ENCODE peak calls at places on chromosomes 4 and X, in eight cellular contexts. One of them, this sample, is unnamed.
A peak's percentile ranks its signal among the peaks of the same experiment; 100 is the strongest.

GRCh38 chr4:185425600-185426352 is at the start of gene UFSP2:
- DNase-seq in mucosa of descending colon: peak; percentile 92
- DNase-seq in progenitor cell of endocrine pancreas: peak; percentile 73
- DNase-seq in PC-9: peak; percentile 81
- DNase-seq in WTC11: peak; percentile 81
- DNase-seq in hepatocyte: peak; percentile 93
- DNase-seq in nephron progenitor cell: peak; percentile 90
- DNase-seq in natural killer cell: peak; percentile 95
- DNase-seq in this sample: peak; percentile 94

GRCh38 chrX:123736333-123736921 is 3.6 kb upstream of the THOC2 start:
- DNase-seq in hepatocyte: peak; percentile 44
- DNase-seq in WTC11: no peak
- DNase-seq in PC-9: no peak
- DNase-seq in natural killer cell: no peak
- DNase-seq in mucosa of descending colon: no peak
- DNase-seq in progenitor cell of endocrine pancreas: no peak
- DNase-seq in nephron progenitor cell: no peak
- DNase-seq in this sample: no peak

GRCh38 chrX:97616883-97617510 is 733.3 kb downstream of the RPA4 start:
- DNase-seq in progenitor cell of endocrine pancreas: no peak
- DNase-seq in PC-9: peak; percentile 61
- DNase-seq in natural killer cell: no peak
- DNase-seq in mucosa of descending colon: no peak
- DNase-seq in hepatocyte: peak; percentile 44
- DNase-seq in nephron progenitor cell: no peak
- DNase-seq in WTC11: no peak
- DNase-seq in this sample: no peak

GRCh38 chrX:118520206-118520857 is 24.7 kb downstream of the DOCK11 start:
- DNase-seq in nephron progenitor cell: no peak
- DNase-seq in WTC11: no peak
- DNase-seq in progenitor cell of endocrine pancreas: no peak
- DNase-seq in PC-9: no peak
- DNase-seq in mucosa of descending colon: no peak
- DNase-seq in natural killer cell: no peak
- DNase-seq in hepatocyte: no peak
- DNase-seq in this sample: no peak

GRCh38 chrX:109992203-109992602 is 10.7 kb upstream of the TMEM164 start:
- DNase-seq in mucosa of descending colon: no peak
- DNase-seq in natural killer cell: no peak
- DNase-seq in nephron progenitor cell: no peak
- DNase-seq in hepatocyte: no peak
- DNase-seq in WTC11: no peak
- DNase-seq in PC-9: no peak
- DNase-seq in progenitor cell of endocrine pancreas: no peak
- DNase-seq in this sample: no peak

GRCh38 chr4:158259955-158260575 is 49.8 kb downstream of the TMEM144 start:
- DNase-seq in nephron progenitor cell: no peak
- DNase-seq in hepatocyte: peak; percentile 40
- DNase-seq in WTC11: no peak
- DNase-seq in mucosa of descending colon: no peak
- DNase-seq in PC-9: no peak
- DNase-seq in natural killer cell: no peak
- DNase-seq in progenitor cell of endocrine pancreas: no peak
- DNase-seq in this sample: no peak

GRCh38 chr4:156756118-156756517 is 215.5 kb downstream of the PDGFC start:
- DNase-seq in WTC11: no peak
- DNase-seq in progenitor cell of endocrine pancreas: no peak
- DNase-seq in nephron progenitor cell: no peak
- DNase-seq in mucosa of descending colon: no peak
- DNase-seq in PC-9: no peak
- DNase-seq in natural killer cell: no peak
- DNase-seq in hepatocyte: no peak
- DNase-seq in this sample: no peak

GRCh38 chr4:139024686-139025085 is 9.1 kb downstream of the NOCT start:
- DNase-seq in natural killer cell: no peak
- DNase-seq in hepatocyte: no peak
- DNase-seq in mucosa of descending colon: no peak
- DNase-seq in progenitor cell of endocrine pancreas: no peak
- DNase-seq in nephron progenitor cell: no peak
- DNase-seq in WTC11: no peak
- DNase-seq in PC-9: no peak
- DNase-seq in this sample: no peak

GRCh38 chrX:23662187-23662586 is 5.1 kb upstream of the PRDX4 start:
- DNase-seq in hepatocyte: no peak
- DNase-seq in nephron progenitor cell: no peak
- DNase-seq in natural killer cell: no peak
- DNase-seq in progenitor cell of endocrine pancreas: no peak
- DNase-seq in PC-9: no peak
- DNase-seq in WTC11: no peak
- DNase-seq in mucosa of descending colon: no peak
- DNase-seq in this sample: no peak

GRCh38 chr4:30616943-30617646 is 103.1 kb upstream of the PCDH7 start:
- DNase-seq in PC-9: no peak
- DNase-seq in progenitor cell of endocrine pancreas: no peak
- DNase-seq in natural killer cell: no peak
- DNase-seq in hepatocyte: no peak
- DNase-seq in WTC11: no peak
- DNase-seq in mucosa of descending colon: peak; percentile 4
- DNase-seq in nephron progenitor cell: no peak
- DNase-seq in this sample: no peak

GRCh38 chr4:8279321-8280157 is 10.0 kb downstream of the HTRA3 start:
- DNase-seq in progenitor cell of endocrine pancreas: no peak
- DNase-seq in mucosa of descending colon: no peak
- DNase-seq in hepatocyte: no peak
- DNase-seq in PC-9: no peak
- DNase-seq in nephron progenitor cell: no peak
- DNase-seq in WTC11: no peak
- DNase-seq in natural killer cell: no peak
- DNase-seq in this sample: no peak

GRCh38 chr4:8277356-8278008 is 7.9 kb downstream of the HTRA3 start:
- DNase-seq in nephron progenitor cell: no peak
- DNase-seq in hepatocyte: no peak
- DNase-seq in natural killer cell: no peak
- DNase-seq in mucosa of descending colon: no peak
- DNase-seq in PC-9: no peak
- DNase-seq in progenitor cell of endocrine pancreas: no peak
- DNase-seq in WTC11: no peak
- DNase-seq in this sample: no peak

GRCh38 chr4:8276358-8277240 is 7.0 kb downstream of the HTRA3 start:
- DNase-seq in natural killer cell: no peak
- DNase-seq in progenitor cell of endocrine pancreas: no peak
- DNase-seq in mucosa of descending colon: peak; percentile 24
- DNase-seq in WTC11: no peak
- DNase-seq in PC-9: peak; percentile 35
- DNase-seq in hepatocyte: no peak
- DNase-seq in nephron progenitor cell: no peak
- DNase-seq in this sample: no peak

GRCh38 chr4:8278421-8279287 is 9.1 kb downstream of the HTRA3 start:
- DNase-seq in natural killer cell: no peak
- DNase-seq in nephron progenitor cell: no peak
- DNase-seq in PC-9: no peak
- DNase-seq in progenitor cell of endocrine pancreas: no peak
- DNase-seq in mucosa of descending colon: peak; percentile 37
- DNase-seq in WTC11: no peak
- DNase-seq in hepatocyte: peak; percentile 71
- DNase-seq in this sample: no peak

DNA sequence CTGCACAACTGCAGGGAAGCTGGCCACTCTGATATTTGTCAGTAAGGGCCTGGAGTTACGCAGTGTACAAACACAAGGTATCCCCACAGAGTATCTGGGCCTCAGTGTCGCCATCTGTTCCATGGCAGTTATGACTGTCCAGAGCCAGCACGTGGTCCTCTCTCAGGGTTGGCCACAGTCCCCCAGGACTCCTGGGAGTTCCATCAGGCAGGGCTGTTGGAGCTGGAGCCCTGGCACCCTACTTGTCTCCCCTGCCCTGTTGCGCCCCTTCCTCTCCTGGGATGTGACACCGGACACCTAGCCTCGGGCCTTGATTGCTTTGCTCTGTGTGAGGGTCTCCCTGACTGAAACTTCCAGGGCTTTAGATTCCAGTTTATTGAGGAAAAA is 8.4 kb downstream of the HTRA3 start:
- DNase-seq in hepatocyte: no peak
- DNase-seq in nephron progenitor cell: no peak
- DNase-seq in mucosa of descending colon: no peak
- DNase-seq in WTC11: no peak
- DNase-seq in progenitor cell of endocrine pancreas: no peak
- DNase-seq in PC-9: no peak
- DNase-seq in natural killer cell: no peak
- DNase-seq in this sample: no peak
- TF ChIP-seq CTCF in hepatocyte: no peak
- TF ChIP-seq CTCF in nephron progenitor cell: no peak
- TF ChIP-seq CTCF in mucosa of descending colon: no peak
- TF ChIP-seq CTCF in WTC11: no peak
- TF ChIP-seq CTCF in progenitor cell of endocrine pancreas: no peak
- TF ChIP-seq CTCF in PC-9: no peak
- TF ChIP-seq CTCF in natural killer cell: no peak
- TF ChIP-seq CTCF in this sample: no peak

DNA sequence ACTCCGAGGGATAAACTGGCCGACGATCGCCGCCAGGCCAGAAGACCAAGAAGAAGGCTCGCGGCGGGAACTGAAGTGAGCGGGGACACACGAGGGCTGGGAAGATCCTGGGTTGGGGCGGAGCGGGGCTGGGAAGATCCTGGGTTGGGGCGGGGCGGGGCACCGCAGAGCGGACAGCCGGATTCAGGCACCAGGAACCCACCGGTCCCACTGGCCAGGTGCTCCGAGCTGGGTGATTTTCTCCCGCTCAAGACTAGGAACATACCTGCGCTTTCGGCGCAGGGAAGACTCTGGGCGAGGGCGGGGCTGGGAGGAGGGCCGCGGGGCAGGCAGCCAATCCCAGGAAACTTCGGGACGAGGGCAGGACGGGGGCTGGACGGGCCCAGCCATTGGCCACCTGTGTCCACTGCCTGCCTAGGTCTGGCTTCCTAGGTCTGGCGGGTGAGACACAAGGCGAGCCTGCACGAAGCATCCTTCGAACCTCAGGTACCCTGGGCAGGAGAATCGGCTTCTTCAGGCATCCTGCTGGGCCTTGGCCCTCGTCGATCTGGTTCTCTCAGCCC is at the start of gene ERVMER34-1:
- DNase-seq in progenitor cell of endocrine pancreas: peak; percentile 50
- DNase-seq in nephron progenitor cell: peak; percentile 64
- DNase-seq in hepatocyte: peak; percentile 72
- DNase-seq in mucosa of descending colon: peak; percentile 69
- DNase-seq in WTC11: peak; percentile 90
- DNase-seq in natural killer cell: no peak
- DNase-seq in PC-9: peak; percentile 63
- DNase-seq in this sample: no peak
- TF ChIP-seq CTCF in progenitor cell of endocrine pancreas: no peak
- TF ChIP-seq CTCF in nephron progenitor cell: no peak
- TF ChIP-seq CTCF in hepatocyte: no peak
- TF ChIP-seq CTCF in mucosa of descending colon: no peak
- TF ChIP-seq CTCF in WTC11: no peak
- TF ChIP-seq CTCF in natural killer cell: no peak
- TF ChIP-seq CTCF in PC-9: no peak
- TF ChIP-seq CTCF in this sample: no peak

DNA sequence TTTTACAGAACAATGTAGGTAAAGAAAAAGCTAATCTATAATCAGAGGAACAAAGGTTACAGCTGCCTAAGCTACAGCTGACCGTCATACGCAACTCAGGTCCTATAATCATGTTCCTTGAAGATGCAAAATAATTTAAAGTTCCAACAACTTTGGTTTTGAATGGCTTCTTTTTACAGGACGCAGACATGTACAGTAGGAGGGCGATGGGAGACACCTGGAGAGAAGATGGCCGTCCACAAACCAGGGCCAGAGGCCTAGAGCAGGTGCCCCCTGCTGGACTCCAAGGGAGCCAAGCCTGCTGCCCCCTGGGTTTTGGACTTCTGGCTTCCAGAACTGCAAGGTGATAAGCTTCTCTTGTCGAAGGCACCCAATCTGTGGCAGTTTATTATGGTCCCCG is 10.6 kb downstream of the HGFAC start:
- DNase-seq in WTC11: peak; percentile 48
- DNase-seq in nephron progenitor cell: no peak
- DNase-seq in PC-9: no peak
- DNase-seq in progenitor cell of endocrine pancreas: no peak
- DNase-seq in mucosa of descending colon: no peak
- DNase-seq in hepatocyte: no peak
- DNase-seq in natural killer cell: no peak
- DNase-seq in this sample: no peak
- TF ChIP-seq CTCF in WTC11: no peak
- TF ChIP-seq CTCF in nephron progenitor cell: peak; percentile 38
- TF ChIP-seq CTCF in PC-9: peak; percentile 19
- TF ChIP-seq CTCF in progenitor cell of endocrine pancreas: peak; percentile 59
- TF ChIP-seq CTCF in mucosa of descending colon: no peak
- TF ChIP-seq CTCF in hepatocyte: peak; percentile 39
- TF ChIP-seq CTCF in natural killer cell: no peak
- TF ChIP-seq CTCF in this sample: peak; percentile 41

DNA sequence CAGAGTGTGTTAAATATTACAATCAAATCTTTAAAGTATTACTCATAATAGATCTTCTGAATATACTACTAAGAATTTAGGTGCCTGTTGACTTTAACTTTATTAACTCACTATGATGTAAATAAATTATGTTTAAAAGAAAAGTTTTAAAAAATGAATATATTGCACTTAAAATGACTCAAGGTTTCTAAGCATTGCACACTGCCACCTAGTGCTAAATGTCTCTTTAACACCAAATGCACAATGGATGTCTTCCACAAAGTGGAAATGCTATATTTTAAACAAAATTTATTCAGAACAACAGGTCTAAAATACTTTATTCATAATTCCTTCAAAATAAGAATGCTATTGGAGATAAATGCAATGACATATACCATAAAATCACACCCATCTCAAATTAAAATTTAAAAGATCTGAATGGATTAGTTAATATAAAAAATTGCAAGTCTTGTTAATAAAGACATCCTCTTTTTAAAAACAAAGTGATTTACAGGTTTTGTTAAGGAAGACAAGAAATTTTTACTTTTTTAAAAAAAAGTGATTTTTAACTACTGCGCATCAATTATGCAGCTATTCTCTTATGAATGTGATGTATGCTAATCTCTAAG is 5.5 kb downstream of the INPP4B start:
- DNase-seq in WTC11: no peak
- DNase-seq in progenitor cell of endocrine pancreas: no peak
- DNase-seq in PC-9: no peak
- DNase-seq in nephron progenitor cell: no peak
- DNase-seq in mucosa of descending colon: peak; percentile 11
- DNase-seq in hepatocyte: peak; percentile 56
- DNase-seq in natural killer cell: no peak
- DNase-seq in this sample: no peak
- TF ChIP-seq CTCF in WTC11: no peak
- TF ChIP-seq CTCF in progenitor cell of endocrine pancreas: peak; percentile 85
- TF ChIP-seq CTCF in PC-9: peak; percentile 77
- TF ChIP-seq CTCF in nephron progenitor cell: peak; percentile 77
- TF ChIP-seq CTCF in mucosa of descending colon: peak; percentile 28
- TF ChIP-seq CTCF in hepatocyte: peak; percentile 82
- TF ChIP-seq CTCF in natural killer cell: no peak
- TF ChIP-seq CTCF in this sample: peak; percentile 52

GRCh38 chrX:103845165-103845653 is 13.2 kb upstream of the RAB9B start:
- DNase-seq in PC-9: peak; percentile 42
- DNase-seq in natural killer cell: no peak
- DNase-seq in hepatocyte: peak; percentile 75
- DNase-seq in mucosa of descending colon: peak; percentile 78
- DNase-seq in nephron progenitor cell: peak; percentile 64
- DNase-seq in progenitor cell of endocrine pancreas: peak; percentile 19
- DNase-seq in WTC11: peak; percentile 69
- DNase-seq in this sample: peak; percentile 5
- TF ChIP-seq CTCF in PC-9: peak; percentile 70
- TF ChIP-seq CTCF in natural killer cell: peak; percentile 56
- TF ChIP-seq CTCF in hepatocyte: peak; percentile 85
- TF ChIP-seq CTCF in mucosa of descending colon: peak; percentile 13
- TF ChIP-seq CTCF in nephron progenitor cell: peak; percentile 49
- TF ChIP-seq CTCF in progenitor cell of endocrine pancreas: peak; percentile 71
- TF ChIP-seq CTCF in WTC11: no peak
- TF ChIP-seq CTCF in this sample: peak; percentile 70

GRCh38 chr4:144754562-144755410 is 108.8 kb downstream of the HHIP start:
- DNase-seq in PC-9: no peak
- DNase-seq in nephron progenitor cell: no peak
- DNase-seq in WTC11: peak; percentile 10
- DNase-seq in progenitor cell of endocrine pancreas: no peak
- DNase-seq in mucosa of descending colon: peak; percentile 16
- DNase-seq in hepatocyte: no peak
- DNase-seq in natural killer cell: no peak
- DNase-seq in this sample: no peak
- TF ChIP-seq CTCF in PC-9: no peak
- TF ChIP-seq CTCF in nephron progenitor cell: no peak
- TF ChIP-seq CTCF in WTC11: no peak
- TF ChIP-seq CTCF in progenitor cell of endocrine pancreas: peak; percentile 46
- TF ChIP-seq CTCF in mucosa of descending colon: no peak
- TF ChIP-seq CTCF in hepatocyte: peak; percentile 21
- TF ChIP-seq CTCF in natural killer cell: no peak
- TF ChIP-seq CTCF in this sample: peak; percentile 34